ENCODE peak calls at places on chromosomes 11 and 22, in four cellular contexts. W is C1 segment of cervical spinal cord; S is NCI-H345; C is activated T-helper 1 cell treated with anti-CD3 and anti-CD28 coated beads, Interleukin-12 subunit alpha, Interleukin-12 subunit beta, Interleukin-2, Interleukin-4 antibody, amounts not matched to agents 30 ng/mL and 10 ng/mL and 1 ng/mL, durations not matched to agents 14 hours and 24 hours and 36 hours. I is an unnamed sample.

GRCh38 chr11:8932564-8933180 is at the start of gene C11orf16:
- DNase-seq in S (no peak), C (no peak), W (no peak), I (peak; percentile 27)

GRCh38 chr11:6531267-6531752 is 34.2 kb downstream of the DNHD1 start:
- DNase-seq in W (no peak), C (peak; percentile 16), S (peak; percentile 37), I (peak; percentile 11)

GRCh38 chr11:94825111-94825880 is 57.1 kb downstream of the AMOTL1 start:
- DNase-seq in S (no peak), C (no peak), W (no peak), I (no peak)

GRCh38 chr11:128803440-128803839 is 63.7 kb downstream of the KCNJ1 start:
- DNase-seq in S (no peak), W (no peak), C (no peak), I (no peak)

GRCh38 chr11:78698612-78699011 is 123.9 kb upstream of the NARS2 start:
- DNase-seq in S (no peak), W (no peak), C (no peak), I (no peak)

GRCh38 chr11:70517996-70518907 is 119.9 kb downstream of the CTTN start:
- DNase-seq in S (no peak), C (no peak), W (no peak), I (no peak)

GRCh38 chr11:11787305-11788066 is 54.3 kb upstream of the USP47 start:
- DNase-seq in C (peak; percentile 36), W (no peak), S (peak; percentile 73), I (peak; percentile 58)

GRCh38 chr11:100821198-100821597 is 134.1 kb downstream of the ARHGAP42 start:
- DNase-seq in S (no peak), C (no peak), W (no peak), I (no peak)

GRCh38 chr11:45930031-45930794 is 7.8 kb downstream of the LARGE2 start:
- DNase-seq in C (no peak), S (peak; percentile 92), W (no peak), I (peak; percentile 56)

GRCh38 chr22:28674121-28674563 is 5.5 kb downstream of the TTC28 start:
- DNase-seq in C (peak; percentile 37), S (no peak), W (no peak), I (no peak)

GRCh38 chr11:44493383-44493782 is 72.1 kb upstream of the CD82 start:
- DNase-seq in C (no peak), W (no peak), S (no peak), I (no peak)

GRCh38 chr11:108592591-108593213 is 866 bp downstream of the EXPH5 start:
- DNase-seq in S (peak; percentile 46), C (peak; percentile 11), W (no peak), I (no peak)

GRCh38 chr11:22832315-22833041 is 2.9 kb upstream of the SVIP start:
- DNase-seq in W (no peak), C (no peak), S (no peak), I (no peak)

GRCh38 chr11:23423119-23423518 is 562.8 kb upstream of the CCDC179 start:
- DNase-seq in C (no peak), S (no peak), W (no peak), I (no peak)

GRCh38 chr11:86182976-86183584 is 61.5 kb upstream of the EED start:
- DNase-seq in W (no peak), S (no peak), C (peak; percentile 30), I (no peak)

GRCh38 chr22:46794067-46794466 is 31.6 kb downstream of the TBC1D22A start:
- DNase-seq in S (no peak), W (no peak), C (no peak), I (no peak)

GRCh38 chr11:37500425-37500824 is 902.4 kb upstream of the RAG2 start:
- DNase-seq in W (no peak), C (no peak), S (no peak), I (no peak)